ENCODE peak calls at places on chromosomes 4 and X, in four cellular contexts. I is NCI-H460, A is choroid plexus epithelial cell, V is pancreas. U is an unnamed sample.

GRCh38 chr4:185361872-185362271 is 33.9 kb downstream of the LRP2BP start:
- DNase-seq in I (no peak), A (no peak), V (no peak), U (no peak)

GRCh38 chrX:10833299-10834169 is 213.1 kb upstream of the MID1 start:
- DNase-seq in I (peak), A (peak), V (peak), U (peak)

GRCh38 chr4:2806392-2807355 is 13.8 kb downstream of the SH3BP2 start:
- DNase-seq in I (no peak), A (peak), V (peak), U (peak)

GRCh38 chr4:38145741-38146140 is 185.5 kb downstream of the PTTG2 start:
- DNase-seq in I (no peak), A (peak), V (no peak), U (no peak)

GRCh38 chrX:53077207-53078197 is 4.7 kb upstream of the TSPYL2 start:
- DNase-seq in I (no peak), A (no peak), V (no peak), U (no peak)

GRCh38 chr4:99447079-99447478 is 11.9 kb upstream of the ADH7 start:
- DNase-seq in I (peak), A (peak), V (no peak), U (peak)

GRCh38 chr4:143558823-143559756 is 45.6 kb downstream of the SMARCA5 start:
- DNase-seq in I (peak), A (peak), V (peak), U (peak)

GRCh38 chr4:27357283-27357682 is 496.6 kb downstream of the STIM2 start:
- DNase-seq in I (peak), A (peak), V (no peak), U (no peak)

GRCh38 chr4:8015512-8015911 is 75.9 kb upstream of the AFAP1 start:
- DNase-seq in I (peak), A (peak), V (no peak), U (peak)

GRCh38 chr4:26372525-26373172 is 51.8 kb downstream of the RBPJ start:
- DNase-seq in I (no peak), A (peak), V (no peak), U (peak)

GRCh38 chr4:95761441-95761840 is 78.5 kb upstream of the PDHA2 start:
- DNase-seq in I (no peak), A (peak), V (no peak), U (peak)

GRCh38 chr4:185304944-185305690 is 90.6 kb downstream of the LRP2BP start:
- DNase-seq in I (no peak), A (peak), V (no peak), U (peak)

GRCh38 chr4:123505457-123506310 is 109.1 kb downstream of the SPRY1 start:
- DNase-seq in I (no peak), A (peak), V (peak), U (peak)

GRCh38 chr4:68466185-68466584 is 18.9 kb downstream of the TMPRSS11E start:
- DNase-seq in I (no peak), A (peak), V (no peak), U (no peak)

GRCh38 chrX:111283446-111283845 is 13.2 kb upstream of the CAPN6 start:
- DNase-seq in I (no peak), A (no peak), V (no peak), U (no peak)

GRCh38 chr4:13988347-13989265 is 361.1 kb upstream of the BOD1L1 start:
- DNase-seq in I (peak), A (peak), V (no peak), U (no peak)

GRCh38 chr4:169756971-169757574 is 671 bp downstream of the HPF1 start:
- DNase-seq in I (no peak), A (no peak), V (no peak), U (peak)

GRCh38 chr4:36779601-36780000 is 464.9 kb upstream of the NWD2 start:
- DNase-seq in I (no peak), A (no peak), V (no peak), U (no peak)

GRCh38 chr4:4254666-4255065 is 6.6 kb upstream of the TMEM128 start:
- DNase-seq in I (no peak), A (no peak), V (no peak), U (no peak)

GRCh38 chr4:1209821-1210220 is 37.4 kb upstream of the SPON2 start:
- DNase-seq in I (no peak), A (peak), V (no peak), U (no peak)

GRCh38 chrX:6793000-6793399 is 258.1 kb upstream of the VCX3A start:
- DNase-seq in I (no peak), A (no peak), V (no peak), U (no peak)

GRCh38 chrX:17459008-17459407 is 84.0 kb downstream of the NHS start:
- DNase-seq in I (no peak), A (peak), V (no peak), U (no peak)

GRCh38 chr4:87179751-87180150 is 40.7 kb downstream of the KLHL8 start:
- DNase-seq in I (no peak), A (peak), V (no peak), U (no peak)

GRCh38 chr4:156875697-156876096 is 95.9 kb downstream of the PDGFC start:
- DNase-seq in I (no peak), A (no peak), V (no peak), U (no peak)

GRCh38 chrX:104351173-104351769 is 96.5 kb upstream of the ESX1 start:
- DNase-seq in I (peak), A (peak), V (no peak), U (peak)

GRCh38 chr4:108160741-108161352 is 7.9 kb downstream of the LEF1 start:
- DNase-seq in I (no peak), A (no peak), V (no peak), U (no peak)

GRCh38 chrX:1294301-1295067 is 25.9 kb downstream of the CSF2RA start:
- DNase-seq in I (no peak), A (no peak), V (no peak), U (no peak)

GRCh38 chr4:127400736-127401346 is 231.9 kb upstream of the INTU start:
- DNase-seq in I (peak), A (peak), V (peak), U (peak)

GRCh38 chr4:102438873-102439614 is 62.1 kb upstream of the NFKB1 start:
- DNase-seq in I (peak), A (peak), V (peak), U (peak)

GRCh38 chr4:25223770-25224375 is 10.0 kb upstream of the PI4K2B start:
- DNase-seq in I (no peak), A (peak), V (no peak), U (peak)

GRCh38 chrX:103716967-103717366 is 6.3 kb downstream of the TMEM31 start:
- DNase-seq in I (no peak), A (peak), V (no peak), U (peak)

GRCh38 chrX:124232523-124233201 is 99.8 kb upstream of the TEX13D start:
- DNase-seq in I (no peak), A (no peak), V (no peak), U (no peak)

U was measured in dermis blood vessel endothelial cell.